ENCODE peak calls at places on chromosome 16, in four cellular contexts. One of them, this sample, is unnamed. For H3K9me3, the result is how much of the 10 kb centered on the place peaks cover.

GRCh38 chr16:69130461-69130860 is 1.9 kb downstream of the CHTF8 start:
- DNase-seq in adipocyte: no peak
- DNase-seq in SJSA1: no peak
- DNase-seq in endodermal cell: no peak
- DNase-seq in this sample: no peak

GRCh38 chr16:84919751-84920150 is 91.6 kb downstream of the ZDHHC7 start:
- DNase-seq in adipocyte: no peak
- DNase-seq in SJSA1: no peak
- DNase-seq in endodermal cell: no peak
- DNase-seq in this sample: no peak

GRCh38 chr16:88760424-88761142 is 24.4 kb downstream of the PIEZO1 start:
- DNase-seq in adipocyte: no peak
- DNase-seq in SJSA1: no peak
- DNase-seq in endodermal cell: no peak
- DNase-seq in this sample: no peak

GRCh38 chr16:79707867-79708266 is 107.3 kb upstream of the MAF start:
- DNase-seq in adipocyte: no peak
- DNase-seq in SJSA1: no peak
- DNase-seq in endodermal cell: no peak
- DNase-seq in this sample: no peak

GRCh38 chr16:10981697-10982216 is 37.4 kb downstream of the CLEC16A start:
- DNase-seq in adipocyte: peak
- DNase-seq in SJSA1: no peak
- DNase-seq in endodermal cell: peak
- DNase-seq in this sample: peak

GRCh38 chr16:27847030-27847550 is 216.4 kb downstream of the GSG1L start:
- DNase-seq in adipocyte: no peak
- DNase-seq in SJSA1: no peak
- DNase-seq in endodermal cell: peak
- DNase-seq in this sample: peak

GRCh38 chr16:80682435-80683070 is 121.8 kb downstream of the CDYL2 start:
- DNase-seq in adipocyte: peak
- DNase-seq in SJSA1: no peak
- DNase-seq in endodermal cell: no peak
- DNase-seq in this sample: no peak

GRCh38 chr16:76527244-76527643 is 250.0 kb downstream of the CNTNAP4 start:
- DNase-seq in adipocyte: no peak
- DNase-seq in SJSA1: no peak
- DNase-seq in endodermal cell: no peak
- DNase-seq in this sample: no peak

GRCh38 chr16:81633147-81633619 is 145.9 kb upstream of the PLCG2 start:
- DNase-seq in adipocyte: no peak
- DNase-seq in SJSA1: no peak
- DNase-seq in endodermal cell: peak
- DNase-seq in this sample: no peak

GRCh38 chr16:84380405-84380804 is 12.1 kb downstream of the ATP2C2 start:
- DNase-seq in adipocyte: no peak
- DNase-seq in SJSA1: no peak
- DNase-seq in endodermal cell: no peak
- DNase-seq in this sample: peak

GRCh38 chr16:86362155-86362849 is 148.0 kb upstream of the FOXF1 start:
- DNase-seq in adipocyte: no peak
- DNase-seq in SJSA1: no peak
- DNase-seq in endodermal cell: no peak
- DNase-seq in this sample: no peak

GRCh38 chr16:11557811-11558210 is 28.9 kb downstream of the LITAF start:
- DNase-seq in adipocyte: no peak
- DNase-seq in SJSA1: no peak
- DNase-seq in endodermal cell: no peak
- DNase-seq in this sample: no peak

GRCh38 chr16:684067-684794 is at the start of gene JMJD8:
- DNase-seq in adipocyte: peak
- DNase-seq in SJSA1: peak
- DNase-seq in endodermal cell: peak
- DNase-seq in this sample: peak

GRCh38 chr16:67718668-67719047 is 458 bp downstream of the GFOD2 start:
- DNase-seq in adipocyte: no peak
- DNase-seq in SJSA1: no peak
- DNase-seq in endodermal cell: no peak
- DNase-seq in this sample: no peak

GRCh38 chr16:15967655-15968315 is 18.4 kb downstream of the ABCC1 start:
- DNase-seq in adipocyte: no peak
- DNase-seq in SJSA1: no peak
- DNase-seq in endodermal cell: no peak
- DNase-seq in this sample: no peak
- H3K9me3 ChIP-seq in adipocyte: under half
- H3K9me3 ChIP-seq in SJSA1: under half
- H3K9me3 ChIP-seq in endodermal cell: under half
- H3K9me3 ChIP-seq in this sample: under half

GRCh38 chr16:71443714-71444113 is 1.9 kb upstream of the TLE7 start:
- DNase-seq in adipocyte: no peak
- DNase-seq in SJSA1: no peak
- DNase-seq in endodermal cell: no peak
- DNase-seq in this sample: no peak

GRCh38 chr16:71449020-71449419 is 7.2 kb upstream of the TLE7 start:
- DNase-seq in adipocyte: peak
- DNase-seq in SJSA1: no peak
- DNase-seq in endodermal cell: no peak
- DNase-seq in this sample: no peak

GRCh38 chr16:71453051-71453450 is 9.0 kb downstream of the ZNF23 start:
- DNase-seq in adipocyte: no peak
- DNase-seq in SJSA1: no peak
- DNase-seq in endodermal cell: no peak
- DNase-seq in this sample: no peak

DNA sequence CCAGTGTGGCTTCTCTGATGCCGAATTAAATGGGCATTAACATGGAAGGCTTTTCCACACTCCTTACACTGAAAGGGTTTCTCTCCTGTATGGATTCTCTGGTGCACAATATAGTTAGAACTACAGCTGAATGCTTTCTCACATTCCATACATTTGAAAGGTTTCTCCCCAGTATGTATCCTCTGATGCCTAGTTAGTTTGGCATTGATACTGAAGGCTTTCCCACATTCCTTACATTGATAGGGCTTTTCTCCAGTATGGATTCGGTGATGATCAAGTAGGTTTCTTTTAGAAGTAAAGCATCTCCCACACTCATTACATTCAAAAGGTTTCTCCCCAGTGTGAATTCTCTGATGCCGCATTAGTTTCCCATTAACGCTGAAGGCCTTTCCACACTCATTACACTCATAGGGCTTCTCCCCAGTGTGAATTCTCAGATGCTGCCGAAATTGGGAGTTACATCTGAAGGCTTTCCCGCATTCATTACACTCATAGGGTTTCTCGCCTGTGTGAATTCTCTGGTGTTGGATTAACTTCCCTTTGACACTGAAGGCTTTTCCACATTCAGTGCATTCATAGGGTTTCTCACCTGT is 6.5 kb upstream of the TLE7 start:
- DNase-seq in adipocyte: no peak
- DNase-seq in SJSA1: no peak
- DNase-seq in endodermal cell: no peak
- DNase-seq in this sample: no peak
- H3K9me3 ChIP-seq in adipocyte: half or more
- H3K9me3 ChIP-seq in SJSA1: half or more
- H3K9me3 ChIP-seq in endodermal cell: half or more
- H3K9me3 ChIP-seq in this sample: under half

DNA sequence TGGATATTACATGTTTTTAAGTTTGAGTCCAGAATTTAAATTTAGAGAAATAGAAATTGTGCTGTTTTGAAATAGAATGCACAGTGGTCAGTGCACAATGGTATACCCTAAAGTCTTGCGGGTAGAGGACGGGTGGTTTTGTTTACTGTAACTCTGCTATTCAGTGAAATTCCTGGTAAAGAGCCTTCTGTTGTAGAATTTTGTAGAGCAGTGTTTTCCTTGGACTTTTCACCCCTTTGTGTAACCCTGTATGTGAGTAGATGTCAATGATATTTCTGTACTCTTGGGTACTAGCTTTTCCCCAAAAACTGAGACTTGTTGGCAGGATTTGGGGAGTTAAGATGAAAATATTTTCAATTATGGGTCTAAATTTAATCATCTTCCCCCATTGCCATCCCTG is 19.5 kb downstream of the IST1 start:
- DNase-seq in adipocyte: no peak
- DNase-seq in SJSA1: no peak
- DNase-seq in endodermal cell: no peak
- DNase-seq in this sample: no peak
- H3K9me3 ChIP-seq in adipocyte: under half
- H3K9me3 ChIP-seq in SJSA1: under half
- H3K9me3 ChIP-seq in endodermal cell: under half
- H3K9me3 ChIP-seq in this sample: under half

GRCh38 chr16:3317315-3317999 is 12.2 kb downstream of the ZNF75A start:
- DNase-seq in adipocyte: peak
- DNase-seq in SJSA1: no peak
- DNase-seq in endodermal cell: no peak
- DNase-seq in this sample: no peak
- H3K9me3 ChIP-seq in adipocyte: half or more
- H3K9me3 ChIP-seq in SJSA1: under half
- H3K9me3 ChIP-seq in endodermal cell: half or more
- H3K9me3 ChIP-seq in this sample: under half

GRCh38 chr16:35711435-35711834 is 2252.0 kb downstream of the TP53TG3F start:
- DNase-seq in adipocyte: no peak
- DNase-seq in SJSA1: no peak
- DNase-seq in endodermal cell: no peak
- DNase-seq in this sample: no peak
- H3K9me3 ChIP-seq in adipocyte: under half
- H3K9me3 ChIP-seq in SJSA1: under half
- H3K9me3 ChIP-seq in endodermal cell: half or more
- H3K9me3 ChIP-seq in this sample: under half

DNA sequence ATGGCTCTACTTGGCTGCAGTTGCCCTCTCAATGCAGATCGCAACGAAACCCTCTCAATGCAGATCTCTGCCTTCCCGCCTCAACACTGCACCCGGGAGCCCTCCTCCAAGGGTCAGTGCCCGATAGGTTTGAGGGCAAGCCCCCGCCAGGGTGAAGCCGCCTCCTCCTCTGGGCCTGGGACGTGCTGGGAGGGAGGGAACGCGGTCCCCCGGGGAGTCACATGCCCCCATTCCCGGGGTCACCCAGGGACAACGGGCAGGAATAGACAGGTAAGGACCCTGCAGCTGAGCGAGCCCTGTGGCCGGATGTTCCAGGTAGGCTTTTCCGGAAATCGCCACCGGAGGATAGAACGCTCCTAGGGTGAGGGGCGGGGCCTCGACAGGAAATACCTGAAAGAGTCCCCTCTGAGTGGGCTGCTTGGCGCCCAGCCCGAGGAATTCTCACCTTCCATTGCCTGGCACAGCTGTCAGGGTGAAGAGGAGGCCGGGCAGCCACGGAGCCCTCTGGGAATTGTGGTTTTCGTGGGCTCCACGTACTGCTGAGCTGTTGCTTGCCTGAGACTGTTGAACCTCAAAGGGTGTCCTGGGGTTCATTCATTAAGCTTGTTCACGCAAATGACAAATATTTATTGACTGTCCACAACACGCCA is 12.8 kb downstream of the ZNF174 start:
- DNase-seq in adipocyte: no peak
- DNase-seq in SJSA1: no peak
- DNase-seq in endodermal cell: peak
- DNase-seq in this sample: no peak
- H3K9me3 ChIP-seq in adipocyte: half or more
- H3K9me3 ChIP-seq in SJSA1: under half
- H3K9me3 ChIP-seq in endodermal cell: under half
- H3K9me3 ChIP-seq in this sample: under half

GRCh38 chr16:66634527-66635196 is 30.2 kb downstream of the CMTM3 start:
- DNase-seq in adipocyte: no peak
- DNase-seq in SJSA1: no peak
- DNase-seq in endodermal cell: peak
- DNase-seq in this sample: no peak
- H3K9me3 ChIP-seq in adipocyte: under half
- H3K9me3 ChIP-seq in SJSA1: under half
- H3K9me3 ChIP-seq in endodermal cell: under half
- H3K9me3 ChIP-seq in this sample: under half

GRCh38 chr16:35140293-35140986 is 1681.0 kb downstream of the TP53TG3F start:
- DNase-seq in adipocyte: no peak
- DNase-seq in SJSA1: peak
- DNase-seq in endodermal cell: no peak
- DNase-seq in this sample: no peak
- H3K9me3 ChIP-seq in adipocyte: under half
- H3K9me3 ChIP-seq in SJSA1: under half
- H3K9me3 ChIP-seq in endodermal cell: half or more
- H3K9me3 ChIP-seq in this sample: under half